ENCODE peak calls at places on chromosome 20, in five cellular contexts. B, X, Y, I and N are unnamed samples.

GRCh38 chr20:32623667-32624157 is 38.6 kb upstream of the NOL4L start:
- DNase-seq in B (no peak), Y (peak; percentile 48), I (no peak), X (no peak), N (no peak)

GRCh38 chr20:63215101-63216040 is 560 bp downstream of the YTHDF1 start:
- DNase-seq in B (no peak), Y (peak; percentile 47), I (peak; percentile 35), X (no peak), N (peak; percentile 9)

GRCh38 chr20:46031701-46032254 is 2.8 kb downstream of the SLC12A5 start:
- DNase-seq in X (no peak), Y (peak; percentile 59), B (peak; percentile 48), I (no peak), N (no peak)

GRCh38 chr20:19688031-19688806 is 69.8 kb upstream of the RIN2 start:
- DNase-seq in Y (peak; percentile 54), X (peak; percentile 76), I (peak; percentile 23), B (peak; percentile 23), N (peak; percentile 39)

GRCh38 chr20:12570371-12570770 is 438.4 kb upstream of the SPTLC3 start:
- DNase-seq in X (no peak), I (peak; percentile 26), B (no peak), Y (peak; percentile 34), N (no peak)

GRCh38 chr20:49278817-49279676 is 1.2 kb upstream of the ZNFX1 start:
- DNase-seq in Y (peak; percentile 6), I (no peak), B (no peak), X (no peak), N (no peak)

GRCh38 chr20:36540551-36541211 is 638 bp upstream of the MYL9 start:
- DNase-seq in B (no peak), I (no peak), Y (peak; percentile 35), X (no peak), N (no peak)

GRCh38 chr20:6697228-6697972 is 70.1 kb upstream of the BMP2 start:
- DNase-seq in I (no peak), X (no peak), Y (no peak), B (no peak), N (no peak)

GRCh38 chr20:22346716-22347115 is 237.7 kb downstream of the FOXA2 start:
- DNase-seq in Y (no peak), X (no peak), B (no peak), I (no peak), N (no peak)

GRCh38 chr20:20261159-20261558 is 106.7 kb upstream of the INSM1 start:
- DNase-seq in I (no peak), B (no peak), X (no peak), Y (no peak), N (no peak)

GRCh38 chr20:59207235-59207634 is 43.6 kb downstream of the ZNF831 start:
- DNase-seq in B (no peak), Y (no peak), X (no peak), I (no peak), N (no peak)

GRCh38 chr20:20411841-20412240 is 43.9 kb downstream of the INSM1 start:
- DNase-seq in I (no peak), B (no peak), Y (no peak), X (no peak), N (no peak)

GRCh38 chr20:31987744-31988143 is 19.8 kb downstream of the XKR7 start:
- DNase-seq in Y (no peak), X (no peak), B (no peak), I (no peak), N (no peak)